ENCODE peak calls at places on chromosomes 2 and 18, in ten cellular contexts. C is stimulated activated naive CD8-positive, alpha-beta T cell treated with anti-CD3 and anti-CD28 coated beads, Interleukin-15, Interleukin-2, amounts not matched to agents 100 U/mL and 50 U/mL, for 24 hours; L is HFFc6; G is NCI-H2171; Z is COR-L47; J is fibroblast of lung; R is midbrain; P is T follicular helper cell; H is anterior cingulate cortex; E is stimulated activated CD8-positive, alpha-beta memory T cell treated with anti-CD3 and anti-CD28 coated beads, Interleukin-15, amount 100 ng/mL, for 4 hours. V is an unnamed sample.

GRCh38 chr2:240467659-240468299 is 32.3 kb downstream of the GPC1 start:
- DNase-seq in C (no peak), L (no peak), G (no peak), Z (no peak), J (no peak), R (no peak), P (no peak), H (no peak), E (no peak), V (peak)

GRCh38 chr18:13405305-13406038 is 186.9 kb downstream of the LDLRAD4 start:
- DNase-seq in C (no peak), L (no peak), G (no peak), Z (no peak), J (no peak), R (no peak), P (no peak), H (no peak), E (no peak), V (no peak)

GRCh38 chr2:85600951-85601770 is 1.3 kb downstream of the TMEM150A start:
- DNase-seq in C (no peak), L (no peak), G (no peak), Z (no peak), J (no peak), R (no peak), P (no peak), H (no peak), E (no peak), V (no peak)

GRCh38 chr2:58137221-58137620 is 90.6 kb downstream of the VRK2 start:
- DNase-seq in C (no peak), L (peak), G (no peak), Z (no peak), J (peak), R (peak), P (no peak), H (no peak), E (no peak), V (no peak)

GRCh38 chr2:211611061-211611518 is 927.5 kb downstream of the ERBB4 start:
- DNase-seq in C (no peak), L (no peak), G (no peak), Z (no peak), J (no peak), R (no peak), P (no peak), H (no peak), E (no peak), V (no peak)

GRCh38 chr2:98816281-98816680 is 85.3 kb upstream of the MGAT4A start:
- DNase-seq in C (no peak), L (no peak), G (no peak), Z (no peak), J (no peak), R (no peak), P (no peak), H (no peak), E (no peak), V (no peak)

GRCh38 chr2:201807452-201807980 is 1.2 kb downstream of the CDK15 start:
- DNase-seq in C (no peak), L (peak), G (peak), Z (no peak), J (peak), R (no peak), P (no peak), H (no peak), E (no peak), V (peak)

GRCh38 chr2:3620834-3621233 is 25.9 kb downstream of the COLEC11 start:
- DNase-seq in C (no peak), L (no peak), G (no peak), Z (no peak), J (no peak), R (no peak), P (no peak), H (no peak), E (no peak), V (no peak)

GRCh38 chr2:7456762-7457161 is 539.5 kb downstream of the RNF144A start:
- DNase-seq in C (no peak), L (no peak), G (no peak), Z (no peak), J (no peak), R (no peak), P (no peak), H (no peak), E (no peak), V (no peak)

GRCh38 chr18:10518595-10519273 is 7.1 kb upstream of the NAPG start:
- DNase-seq in C (no peak), L (peak), G (no peak), Z (peak), J (peak), R (peak), P (no peak), H (peak), E (no peak), V (no peak)

GRCh38 chr18:58527116-58528010 is 101.5 kb downstream of the ALPK2 start:
- DNase-seq in C (no peak), L (peak), G (no peak), Z (peak), J (no peak), R (no peak), P (no peak), H (no peak), E (no peak), V (no peak)

GRCh38 chr2:181411105-181411849 is 45.9 kb upstream of the ITGA4 start:
- DNase-seq in C (no peak), L (no peak), G (peak), Z (peak), J (peak), R (no peak), P (no peak), H (peak), E (no peak), V (no peak)

GRCh38 chr2:210428415-210429179 is 48.0 kb downstream of the LANCL1 start:
- DNase-seq in C (no peak), L (no peak), G (no peak), Z (no peak), J (peak), R (no peak), P (no peak), H (no peak), E (no peak), V (no peak)

GRCh38 chr2:11298592-11298991 is 45.8 kb downstream of the ROCK2 start:
- DNase-seq in C (no peak), L (no peak), G (no peak), Z (no peak), J (no peak), R (no peak), P (no peak), H (no peak), E (no peak), V (no peak)

GRCh38 chr2:120856421-120856862 is 120.8 kb downstream of the GLI2 start:
- DNase-seq in C (no peak), L (peak), G (no peak), Z (no peak), J (no peak), R (no peak), P (no peak), H (no peak), E (no peak), V (no peak)

GRCh38 chr2:186533717-186534116 is 47.7 kb downstream of the ZC3H15 start:
- DNase-seq in C (no peak), L (no peak), G (no peak), Z (no peak), J (no peak), R (peak), P (no peak), H (no peak), E (no peak), V (no peak)

GRCh38 chr18:32509121-32509520 is 38.4 kb upstream of the GAREM1 start:
- DNase-seq in C (no peak), L (no peak), G (no peak), Z (no peak), J (no peak), R (no peak), P (no peak), H (no peak), E (no peak), V (no peak)

GRCh38 chr2:189896809-189897208 is 112.6 kb downstream of the PMS1 start:
- DNase-seq in C (no peak), L (no peak), G (no peak), Z (no peak), J (no peak), R (no peak), P (no peak), H (no peak), E (no peak), V (no peak)

GRCh38 chr2:149394864-149395263 is 64.5 kb downstream of the LYPD6 start:
- DNase-seq in C (no peak), L (no peak), G (no peak), Z (no peak), J (no peak), R (no peak), P (no peak), H (no peak), E (no peak), V (no peak)

GRCh38 chr18:74299746-74300145 is 8.0 kb upstream of the CYB5A start:
- DNase-seq in C (no peak), L (peak), G (no peak), Z (no peak), J (no peak), R (no peak), P (no peak), H (no peak), E (no peak), V (no peak)

GRCh38 chr2:25286025-25286400 is 55.7 kb downstream of the DNMT3A start:
- DNase-seq in C (peak), L (no peak), G (no peak), Z (no peak), J (no peak), R (no peak), P (peak), H (no peak), E (peak), V (no peak)

GRCh38 chr2:32958836-32959235 is 12.1 kb downstream of the LTBP1 start:
- DNase-seq in C (no peak), L (no peak), G (no peak), Z (no peak), J (peak), R (no peak), P (no peak), H (no peak), E (no peak), V (no peak)

GRCh38 chr2:48450936-48451602 is 78.9 kb upstream of the STON1 start:
- DNase-seq in C (no peak), L (no peak), G (no peak), Z (no peak), J (no peak), R (no peak), P (no peak), H (no peak), E (no peak), V (no peak)

GRCh38 chr2:1660656-1661650 is 83.4 kb downstream of the PXDN start:
- DNase-seq in C (no peak), L (no peak), G (no peak), Z (no peak), J (no peak), R (no peak), P (no peak), H (no peak), E (no peak), V (peak)

GRCh38 chr18:24656571-24656971 is 196.1 kb downstream of the HRH4 start:
- DNase-seq in C (no peak), L (peak), G (peak), Z (peak), J (peak), R (no peak), P (no peak), H (no peak), E (no peak), V (no peak)

GRCh38 chr2:204264746-204265145 is 280.5 kb upstream of the PARD3B start:
- DNase-seq in C (no peak), L (no peak), G (peak), Z (peak), J (no peak), R (no peak), P (no peak), H (no peak), E (no peak), V (no peak)

GRCh38 chr2:173184031-173185004 is 108.7 kb downstream of the MAP3K20 start:
- DNase-seq in C (no peak), L (peak), G (no peak), Z (no peak), J (peak), R (no peak), P (no peak), H (no peak), E (no peak), V (no peak)